ENCODE peak calls at places on chromosomes 2 and 18, in four cellular contexts. One of them, this sample, is unnamed.

GRCh38 chr18:59079264-59079972 is 60.3 kb upstream of the SEC11C start:
- DNase-seq in H1: no peak
- DNase-seq in HCT116: no peak
- DNase-seq in K562: no peak
- DNase-seq in this sample: no peak

GRCh38 chr2:168849610-168850009 is 40.6 kb downstream of the SPC25 start:
- DNase-seq in K562: peak
- DNase-seq in HCT116: no peak
- DNase-seq in H1: no peak
- DNase-seq in this sample: peak

GRCh38 chr2:10580170-10580539 is 109.6 kb downstream of the NOL10 start:
- DNase-seq in H1: no peak
- DNase-seq in HCT116: no peak
- DNase-seq in K562: no peak
- DNase-seq in this sample: no peak

GRCh38 chr2:152238021-152238420 is 62.5 kb upstream of the STAM2 start:
- DNase-seq in K562: no peak
- DNase-seq in HCT116: no peak
- DNase-seq in H1: no peak
- DNase-seq in this sample: no peak

GRCh38 chr2:96207073-96207777 is 1.4 kb downstream of the STARD7 start:
- DNase-seq in K562: no peak
- DNase-seq in H1: no peak
- DNase-seq in HCT116: no peak
- DNase-seq in this sample: no peak

GRCh38 chr18:3790702-3791101 is 340.7 kb downstream of the TGIF1 start:
- DNase-seq in K562: no peak
- DNase-seq in HCT116: no peak
- DNase-seq in H1: no peak
- DNase-seq in this sample: no peak

GRCh38 chr2:11097038-11097720 is 58.1 kb upstream of the SLC66A3 start:
- DNase-seq in H1: no peak
- DNase-seq in K562: no peak
- DNase-seq in HCT116: no peak
- DNase-seq in this sample: no peak

GRCh38 chr2:45567974-45568789 is 42.9 kb downstream of the SRBD1 start:
- DNase-seq in K562: peak
- DNase-seq in H1: no peak
- DNase-seq in HCT116: no peak
- DNase-seq in this sample: no peak

GRCh38 chr18:6714027-6714426 is 15.5 kb upstream of the ARHGAP28 start:
- DNase-seq in K562: no peak
- DNase-seq in HCT116: no peak
- DNase-seq in H1: no peak
- DNase-seq in this sample: no peak

GRCh38 chr18:76256897-76257500 is 238.0 kb downstream of the ZNF516 start:
- DNase-seq in K562: no peak
- DNase-seq in HCT116: peak
- DNase-seq in H1: no peak
- DNase-seq in this sample: peak

GRCh38 chr2:102154364-102154763 is 11.8 kb downstream of the IL1R1 start:
- DNase-seq in H1: no peak
- DNase-seq in K562: no peak
- DNase-seq in HCT116: no peak
- DNase-seq in this sample: no peak

GRCh38 chr2:85811173-85811849 is 57.5 kb downstream of the ATOH8 start:
- DNase-seq in H1: no peak
- DNase-seq in K562: no peak
- DNase-seq in HCT116: no peak
- DNase-seq in this sample: no peak

GRCh38 chr18:78936251-78937005 is 43.2 kb upstream of the SALL3 start:
- DNase-seq in H1: no peak
- DNase-seq in K562: no peak
- DNase-seq in HCT116: no peak
- DNase-seq in this sample: no peak

DNA sequence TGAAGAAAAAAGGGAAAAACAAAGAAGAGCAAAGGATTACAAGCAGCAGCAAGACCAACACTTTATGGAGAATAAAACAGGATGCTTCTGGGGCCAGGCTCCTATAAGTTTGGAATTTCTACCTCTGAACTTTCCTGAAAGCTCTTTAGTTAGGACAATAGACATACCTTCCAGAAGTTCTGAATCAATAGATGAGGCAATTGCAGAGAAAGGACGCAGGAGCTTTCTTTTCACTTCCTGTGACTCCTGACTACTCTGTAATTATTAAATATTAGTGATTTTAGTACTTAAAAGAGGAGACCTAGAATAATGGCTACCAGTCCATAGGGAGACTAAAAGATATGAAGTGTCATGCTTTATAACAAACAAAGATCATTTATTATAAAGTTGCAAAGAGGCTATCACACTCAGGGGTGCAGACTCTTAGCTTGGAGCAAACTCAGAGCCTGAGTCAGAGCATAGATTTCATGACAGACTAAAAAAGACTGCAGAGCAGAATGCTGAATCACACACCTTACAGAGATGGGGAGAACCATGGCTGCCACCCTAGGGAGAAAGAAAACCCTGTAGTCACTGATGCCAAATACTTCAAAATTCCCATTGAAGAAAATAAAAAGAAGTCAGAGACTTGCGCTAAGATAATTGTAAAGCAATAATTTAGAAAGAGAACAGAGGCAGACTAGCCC is 52.5 kb upstream of the FAM136A start:
- DNase-seq in K562: no peak
- DNase-seq in HCT116: no peak
- DNase-seq in H1: no peak
- DNase-seq in this sample: no peak
- TF ChIP-seq FOSL1 in K562: no peak
- TF ChIP-seq FOSL1 in HCT116: no peak
- TF ChIP-seq FOSL1 in H1: no peak
- TF ChIP-seq FOSL1 in this sample: no peak

GRCh38 chr2:192196451-192197194 is 1.9 kb upstream of the TMEFF2 start:
- DNase-seq in H1: no peak
- DNase-seq in K562: no peak
- DNase-seq in HCT116: no peak
- DNase-seq in this sample: no peak
- TF ChIP-seq FOSL1 in H1: no peak
- TF ChIP-seq FOSL1 in K562: no peak
- TF ChIP-seq FOSL1 in HCT116: no peak
- TF ChIP-seq FOSL1 in this sample: no peak

DNA sequence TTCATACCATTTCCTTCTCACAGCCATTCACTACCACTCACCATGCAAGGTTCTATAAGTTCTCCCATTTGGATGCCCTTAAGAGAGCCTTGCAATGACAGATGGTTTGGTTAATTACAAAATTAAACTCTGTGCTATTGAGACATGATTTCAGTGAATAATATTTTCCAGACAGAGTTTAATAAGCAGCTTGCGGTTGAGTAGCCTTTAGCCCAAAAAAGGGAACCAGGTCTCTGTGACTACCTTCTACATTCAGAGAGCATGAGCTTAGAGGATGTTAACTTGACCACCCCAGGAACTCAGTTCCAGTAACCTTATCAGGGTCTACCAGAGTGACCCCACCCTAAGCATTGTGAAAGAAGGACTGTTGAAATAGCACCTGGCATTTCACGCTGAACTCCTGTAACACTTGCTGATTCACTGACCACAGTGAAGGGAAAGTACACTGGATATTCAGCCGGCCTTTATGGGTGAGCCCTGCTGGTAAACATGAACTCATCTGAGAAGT is 1173.1 kb upstream of the ZEB2 start:
- DNase-seq in K562: peak
- DNase-seq in H1: no peak
- DNase-seq in HCT116: no peak
- DNase-seq in this sample: peak
- TF ChIP-seq FOSL1 in K562: peak
- TF ChIP-seq FOSL1 in H1: no peak
- TF ChIP-seq FOSL1 in HCT116: no peak
- TF ChIP-seq FOSL1 in this sample: no peak

GRCh38 chr2:120859814-120860578 is 124.3 kb downstream of the GLI2 start:
- DNase-seq in K562: no peak
- DNase-seq in HCT116: no peak
- DNase-seq in H1: no peak
- DNase-seq in this sample: no peak
- TF ChIP-seq FOSL1 in K562: no peak
- TF ChIP-seq FOSL1 in HCT116: no peak
- TF ChIP-seq FOSL1 in H1: no peak
- TF ChIP-seq FOSL1 in this sample: no peak

GRCh38 chr2:3349211-3349693 is 28.4 kb downstream of the EIPR1 start:
- DNase-seq in HCT116: no peak
- DNase-seq in K562: no peak
- DNase-seq in H1: no peak
- DNase-seq in this sample: no peak
- TF ChIP-seq FOSL1 in HCT116: no peak
- TF ChIP-seq FOSL1 in K562: no peak
- TF ChIP-seq FOSL1 in H1: no peak
- TF ChIP-seq FOSL1 in this sample: no peak

GRCh38 chr2:48444404-48444803 is 85.5 kb upstream of the STON1 start:
- DNase-seq in HCT116: no peak
- DNase-seq in K562: no peak
- DNase-seq in H1: no peak
- DNase-seq in this sample: no peak
- TF ChIP-seq FOSL1 in HCT116: no peak
- TF ChIP-seq FOSL1 in K562: no peak
- TF ChIP-seq FOSL1 in H1: no peak
- TF ChIP-seq FOSL1 in this sample: no peak

GRCh38 chr2:142599504-142599903 is 278.0 kb upstream of the KYNU start:
- DNase-seq in HCT116: no peak
- DNase-seq in K562: no peak
- DNase-seq in H1: no peak
- DNase-seq in this sample: peak
- TF ChIP-seq FOSL1 in HCT116: no peak
- TF ChIP-seq FOSL1 in K562: no peak
- TF ChIP-seq FOSL1 in H1: no peak
- TF ChIP-seq FOSL1 in this sample: no peak

GRCh38 chr2:177631702-177632101 is 239.1 kb downstream of the AGPS start:
- DNase-seq in H1: no peak
- DNase-seq in HCT116: no peak
- DNase-seq in K562: no peak
- DNase-seq in this sample: no peak
- TF ChIP-seq FOSL1 in H1: no peak
- TF ChIP-seq FOSL1 in HCT116: no peak
- TF ChIP-seq FOSL1 in K562: no peak
- TF ChIP-seq FOSL1 in this sample: no peak

GRCh38 chr2:156437272-156437671 is 1.1 kb downstream of the GPD2 start:
- DNase-seq in H1: no peak
- DNase-seq in K562: peak
- DNase-seq in HCT116: no peak
- DNase-seq in this sample: no peak
- TF ChIP-seq FOSL1 in H1: no peak
- TF ChIP-seq FOSL1 in K562: no peak
- TF ChIP-seq FOSL1 in HCT116: no peak
- TF ChIP-seq FOSL1 in this sample: no peak

GRCh38 chr18:48853588-48853987 is 97.2 kb downstream of the SMAD7 start:
- DNase-seq in H1: no peak
- DNase-seq in HCT116: no peak
- DNase-seq in K562: no peak
- DNase-seq in this sample: no peak

GRCh38 chr18:48852792-48853191 is 98.0 kb downstream of the SMAD7 start:
- DNase-seq in HCT116: no peak
- DNase-seq in K562: no peak
- DNase-seq in H1: no peak
- DNase-seq in this sample: no peak

GRCh38 chr18:48854780-48855179 is 96.0 kb downstream of the SMAD7 start:
- DNase-seq in K562: no peak
- DNase-seq in HCT116: no peak
- DNase-seq in H1: no peak
- DNase-seq in this sample: no peak

GRCh38 chr18:48857023-48857694 is 93.6 kb downstream of the SMAD7 start:
- DNase-seq in HCT116: no peak
- DNase-seq in H1: no peak
- DNase-seq in K562: no peak
- DNase-seq in this sample: no peak

DNA sequence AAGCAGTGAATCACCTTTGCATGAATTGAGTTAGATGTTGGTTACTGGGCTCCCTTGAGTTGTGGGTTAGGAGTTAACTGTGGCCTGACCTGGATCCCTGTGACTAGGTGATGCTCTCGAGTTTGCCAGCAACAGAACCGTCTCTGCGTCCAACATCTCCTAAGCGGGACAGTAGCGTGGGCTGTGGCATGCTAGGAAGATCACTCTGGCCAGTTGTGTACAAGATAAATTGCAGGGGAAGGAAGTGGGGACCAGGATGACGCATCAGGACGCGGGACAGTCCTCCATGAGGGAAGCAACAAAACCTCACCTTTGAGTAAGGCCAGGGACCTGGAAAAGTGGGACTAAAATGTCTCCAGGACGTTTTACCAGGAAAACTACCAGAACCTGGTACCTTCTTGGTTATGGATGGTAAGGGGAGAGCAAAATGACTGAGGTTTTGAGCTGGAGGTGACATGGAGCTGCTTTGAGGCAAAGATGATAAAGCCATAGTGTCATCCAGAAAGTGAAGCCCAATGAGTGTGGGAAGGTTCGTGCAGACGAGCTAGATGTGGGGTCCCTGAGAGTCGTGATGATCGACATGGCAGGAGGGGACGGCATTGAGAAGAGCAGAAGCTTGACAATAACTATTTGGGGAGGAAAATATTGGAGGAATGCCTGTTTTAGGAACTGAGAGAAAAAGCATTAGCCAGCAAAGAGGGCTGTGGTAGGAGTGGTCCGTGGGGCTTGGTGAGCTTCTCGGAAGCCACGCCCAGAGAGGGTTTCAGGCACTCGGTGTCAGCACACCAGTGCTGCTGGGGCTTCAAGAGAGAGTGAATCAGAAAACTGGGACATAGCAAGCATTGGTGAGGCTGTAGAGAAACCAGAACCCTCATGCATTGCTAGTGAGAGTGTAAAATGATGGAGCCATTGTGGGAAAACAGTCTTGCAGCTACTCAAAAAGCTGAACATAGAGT is 95.1 kb downstream of the SMAD7 start:
- DNase-seq in K562: no peak
- DNase-seq in HCT116: no peak
- DNase-seq in H1: no peak
- DNase-seq in this sample: no peak
- TF ChIP-seq FOSL1 in K562: peak
- TF ChIP-seq FOSL1 in HCT116: no peak
- TF ChIP-seq FOSL1 in H1: no peak
- TF ChIP-seq FOSL1 in this sample: no peak

This sample was measured in HepG2.